ENCODE peak calls at places on chromosome 20, in nine cellular contexts. P is tibial nerve, W is psoas muscle, F is ovary, I is right lobe of liver, D is left ventricle myocardium inferior, J is upper lobe of left lung, U is IMR-90, T is GM23338. H is an unnamed sample.

GRCh38 chr20:51531141-51531710 is 11.3 kb downstream of the NFATC2 start:
- DNase-seq in P (no peak), W (no peak), F (no peak), I (no peak), D (no peak), J (no peak), U (peak; percentile 36), T (no peak), H (peak; percentile 47)

GRCh38 chr20:59159091-59159821 is 4.4 kb upstream of the ZNF831 start:
- DNase-seq in P (no peak), W (no peak), F (no peak), I (no peak), D (no peak), J (peak; percentile 31), U (no peak), T (peak; percentile 67), H (peak; percentile 67)

GRCh38 chr20:14441201-14441600 is 103.8 kb upstream of the FLRT3 start:
- DNase-seq in P (no peak), W (no peak), F (no peak), I (no peak), D (no peak), J (no peak), U (peak; percentile 68), T (no peak), H (no peak)

GRCh38 chr20:47799116-47799715 is 13.9 kb upstream of the SULF2 start:
- DNase-seq in P (no peak), W (no peak), F (no peak), I (no peak), D (no peak), J (no peak), U (no peak), T (no peak), H (no peak)

GRCh38 chr20:16922834-16923233 is 174.7 kb downstream of the OTOR start:
- DNase-seq in P (no peak), W (no peak), F (no peak), I (no peak), D (no peak), J (no peak), U (peak; percentile 95), T (no peak), H (no peak)

GRCh38 chr20:4091332-4092135 is 76.2 kb upstream of the RNF24 start:
- DNase-seq in P (peak; percentile 46), W (peak; percentile 56), F (peak; percentile 78), I (peak; percentile 58), D (peak; percentile 63), J (peak; percentile 69), U (peak; percentile 96), T (peak; percentile 90), H (no peak)

GRCh38 chr20:62755817-62756724 is 40.2 kb upstream of the MRGBP start:
- DNase-seq in P (no peak), W (peak; percentile 11), F (no peak), I (peak; percentile 15), D (peak; percentile 8), J (no peak), U (no peak), T (no peak), H (no peak)

GRCh38 chr20:40108321-40108720 is 580.7 kb downstream of the MAFB start:
- DNase-seq in P (no peak), W (no peak), F (no peak), I (no peak), D (no peak), J (no peak), U (no peak), T (no peak), H (no peak)

GRCh38 chr20:22584922-22585785 is 782 bp upstream of the FOXA2 start:
- DNase-seq in P (no peak), W (no peak), F (no peak), I (peak; percentile 47), D (no peak), J (peak; percentile 41), U (no peak), T (peak; percentile 72), H (no peak)

GRCh38 chr20:23524146-23524545 is 33.2 kb downstream of the CST8 start:
- DNase-seq in P (no peak), W (no peak), F (no peak), I (no peak), D (no peak), J (no peak), U (no peak), T (no peak), H (no peak)

GRCh38 chr20:47319517-47320252 is 36.8 kb downstream of the ZMYND8 start:
- DNase-seq in P (no peak), W (peak; percentile 41), F (peak; percentile 70), I (no peak), D (peak; percentile 36), J (peak; percentile 90), U (peak; percentile 74), T (peak; percentile 98), H (no peak)

GRCh38 chr20:63957690-63958441 is 1.6 kb upstream of the UCKL1 start:
- DNase-seq in P (no peak), W (no peak), F (no peak), I (peak; percentile 52), D (no peak), J (no peak), U (peak; percentile 23), T (peak; percentile 92), H (no peak)

GRCh38 chr20:62977613-62978558 is 25.4 kb downstream of the SLC17A9 start:
- DNase-seq in P (no peak), W (no peak), F (no peak), I (no peak), D (no peak), J (no peak), U (no peak), T (no peak), H (peak; percentile 73)

GRCh38 chr20:25078662-25079061 is 3.3 kb downstream of the VSX1 start:
- DNase-seq in P (no peak), W (no peak), F (no peak), I (no peak), D (no peak), J (no peak), U (no peak), T (no peak), H (no peak)

GRCh38 chr20:25076201-25076600 is 5.7 kb downstream of the VSX1 start:
- DNase-seq in P (no peak), W (no peak), F (no peak), I (no peak), D (no peak), J (no peak), U (no peak), T (no peak), H (no peak)

GRCh38 chr20:25076731-25077609 is 5.0 kb downstream of the VSX1 start:
- DNase-seq in P (no peak), W (no peak), F (no peak), I (peak; percentile 80), D (no peak), J (no peak), U (peak; percentile 1), T (peak; percentile 49), H (no peak)

GRCh38 chr20:25079171-25079570 is 2.8 kb downstream of the VSX1 start:
- DNase-seq in P (no peak), W (no peak), F (no peak), I (no peak), D (no peak), J (no peak), U (no peak), T (no peak), H (no peak)

DNA sequence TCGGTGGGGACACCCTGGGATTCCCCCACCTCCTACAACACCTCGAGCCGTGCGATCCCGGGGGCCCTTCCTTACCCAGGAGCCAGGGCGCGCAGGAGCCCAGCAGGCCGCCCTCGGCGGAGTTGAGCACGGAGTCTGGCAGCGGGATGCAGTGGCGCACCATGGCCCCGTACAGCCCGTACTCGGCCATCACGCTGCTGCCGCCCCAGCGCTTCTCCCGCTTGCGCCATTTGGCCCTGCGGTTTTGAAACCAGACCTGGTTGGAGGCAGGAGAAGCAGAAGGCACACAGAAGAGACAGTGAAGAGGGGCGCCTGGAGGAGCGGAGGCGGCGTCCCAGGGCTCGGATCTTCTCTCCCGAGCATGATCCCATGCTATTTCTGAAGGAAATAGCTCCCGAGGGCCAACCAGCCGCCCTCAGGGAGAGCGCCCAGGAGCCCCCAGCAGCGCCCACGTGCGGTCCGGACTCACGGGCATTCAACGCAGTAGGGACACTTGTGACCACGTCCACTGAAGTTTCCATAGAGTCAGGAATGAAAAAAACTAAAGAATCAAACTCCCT is 4.3 kb downstream of the VSX1 start:
- DNase-seq in P (no peak), W (peak; percentile 72), F (peak; percentile 66), I (peak; percentile 72), D (no peak), J (peak; percentile 42), U (peak; percentile 6), T (peak; percentile 72), H (no peak)
- H3K4me3 ChIP-seq in P (no peak overlapping the region), W (peak overlapping the region; percentile 47), F (peak overlapping the region; percentile 22), I (peak overlapping the region; percentile 31), D (peak overlapping the region; percentile 56), J (peak overlapping the region; percentile 31), U (no peak overlapping the region), T (peak overlapping the region; percentile 57), H (no peak overlapping the region)

GRCh38 chr20:37276494-37277252 is 12.8 kb upstream of the MANBAL start:
- DNase-seq in P (no peak), W (peak; percentile 33), F (peak; percentile 86), I (peak; percentile 50), D (peak; percentile 41), J (peak; percentile 53), U (peak; percentile 94), T (no peak), H (no peak)
- TF ChIP-seq CTCF in P (peak; percentile 26), W (no peak), F (no peak), I (no peak), D (peak; percentile 38), J (no peak), U (peak; percentile 62), T (no peak), H (no peak)

DNA sequence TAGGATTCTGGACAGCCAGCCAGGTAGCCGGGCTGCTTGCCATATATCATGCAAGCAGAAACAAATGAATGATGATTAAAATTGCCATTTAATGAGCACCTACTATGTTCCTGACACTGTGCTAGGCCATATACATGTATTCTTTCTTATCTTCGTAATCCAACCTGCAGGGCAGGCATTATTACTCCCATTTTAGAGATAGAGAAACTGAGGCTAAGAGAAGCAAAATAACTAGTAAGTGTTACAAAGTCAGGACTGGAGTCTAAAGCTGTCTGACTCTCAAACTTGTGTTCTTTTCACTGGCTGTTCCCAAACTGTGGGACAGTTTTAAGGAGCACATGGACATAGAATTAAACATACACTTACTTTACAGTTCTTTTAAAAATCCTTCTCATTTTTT is 2.0 kb downstream of the CD40 start:
- DNase-seq in P (no peak), W (no peak), F (no peak), I (no peak), D (no peak), J (no peak), U (no peak), T (no peak), H (no peak)
- H3K4me1 ChIP-seq in P (peaks cover 21% of the 10 kb centered on the region), W (peaks cover 11% of the 10 kb centered on the region), F (peaks cover 3% of the 10 kb centered on the region), I (no peaks in the 10 kb centered on the region), D (peaks cover 56% of the 10 kb centered on the region), J (peaks cover 44% of the 10 kb centered on the region), U (no peaks in the 10 kb centered on the region), T (peaks cover 7% of the 10 kb centered on the region), H (peaks cover 13% of the 10 kb centered on the region)

DNA sequence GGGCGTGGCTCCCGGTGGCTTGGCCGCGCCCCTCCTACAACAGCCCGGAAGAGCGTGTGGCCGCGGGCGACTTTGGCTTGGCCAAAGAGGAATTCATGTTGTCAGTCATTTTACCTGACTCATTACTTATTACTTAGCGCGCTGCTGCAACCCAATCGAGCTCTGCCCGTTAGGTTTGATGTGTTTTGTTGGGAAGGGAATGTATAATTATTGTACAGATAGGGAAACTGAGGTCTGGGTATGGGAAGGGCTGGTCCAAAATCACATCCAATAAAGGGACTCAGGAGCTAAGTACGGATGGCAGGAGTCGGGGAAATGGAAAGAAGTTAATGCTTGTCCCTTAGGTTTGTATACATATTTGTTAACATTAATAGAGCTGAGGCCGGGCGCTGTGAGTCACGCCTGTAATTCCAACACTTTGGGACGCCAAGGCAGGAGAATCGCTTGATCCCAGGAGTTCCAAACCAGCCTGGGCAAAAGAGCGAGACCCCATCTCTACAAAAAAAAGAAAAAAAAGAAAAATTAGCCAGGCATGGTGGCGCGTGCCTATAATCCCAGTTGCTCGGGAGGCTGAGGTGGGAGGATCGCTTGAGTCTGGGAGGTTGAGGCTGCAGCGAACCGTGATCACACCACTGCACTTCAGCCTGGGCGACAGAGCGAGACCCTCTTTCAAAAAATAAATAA is 639 bp upstream of the ZNF335 start:
- DNase-seq in P (no peak), W (peak; percentile 31), F (no peak), I (no peak), D (no peak), J (no peak), U (no peak), T (peak; percentile 96), H (no peak)
- H3K4me3 ChIP-seq in P (peak overlapping the region; percentile 86), W (peak overlapping the region; percentile 93), F (peak overlapping the region; percentile 70), I (peak overlapping the region; percentile 97), D (peak overlapping the region; percentile 77), J (peak overlapping the region; percentile 95), U (peak overlapping the region; percentile 67), T (peak overlapping the region; percentile 79), H (peak overlapping the region; percentile 100)

H was measured in CD8-positive, alpha-beta T cell.